ENCODE peak calls at places on chromosomes 1 and 21, in four cellular contexts. S is NB4, T is tibial nerve, I is spleen. D is an unnamed sample.

GRCh38 chr1:1990222-1990621 is 13.4 kb downstream of the CFAP74 start:
- DNase-seq in S (no peak), T (peak; percentile 13), I (no peak), D (no peak)

GRCh38 chr1:160618327-160618726 is 28.5 kb downstream of the SLAMF1 start:
- DNase-seq in S (no peak), T (no peak), I (no peak), D (no peak)

GRCh38 chr1:45116340-45116739 is 90.1 kb downstream of the ZSWIM5 start:
- DNase-seq in S (no peak), T (no peak), I (no peak), D (no peak)

GRCh38 chr1:24329797-24330543 is 10.8 kb downstream of the GRHL3 start:
- DNase-seq in S (no peak), T (no peak), I (no peak), D (peak; percentile 59)

GRCh38 chr21:44750675-44751025 is 39.3 kb upstream of the TSPEAR start:
- DNase-seq in S (no peak), T (no peak), I (no peak), D (no peak)

GRCh38 chr1:199057284-199057683 is 418.4 kb downstream of the PTPRC start:
- DNase-seq in S (no peak), T (no peak), I (no peak), D (no peak)

GRCh38 chr1:218412181-218412580 is 67.0 kb downstream of the TGFB2 start:
- DNase-seq in S (no peak), T (no peak), I (no peak), D (no peak)

GRCh38 chr1:96039910-96040309 is 681.7 kb upstream of the PTBP2 start:
- DNase-seq in S (no peak), T (no peak), I (no peak), D (no peak)

GRCh38 chr1:245060684-245061374 is 94.0 kb upstream of the KIF26B start:
- DNase-seq in S (no peak), T (no peak), I (no peak), D (no peak)

GRCh38 chr1:226482196-226482595 is 66.4 kb upstream of the STUM start:
- DNase-seq in S (no peak), T (no peak), I (no peak), D (no peak)

GRCh38 chr1:236800002-236800620 is 5.0 kb downstream of the MTR start:
- DNase-seq in S (no peak), T (no peak), I (no peak), D (no peak)

GRCh38 chr1:59138402-59138801 is 158.5 kb upstream of the FGGY start:
- DNase-seq in S (peak; percentile 44), T (no peak), I (no peak), D (no peak)

GRCh38 chr1:26721669-26722355 is 26.0 kb downstream of the ARID1A start:
- DNase-seq in S (peak; percentile 36), T (no peak), I (no peak), D (no peak)

GRCh38 chr1:32197074-32197473 is 3.3 kb upstream of the CCDC28B start:
- DNase-seq in S (no peak), T (no peak), I (no peak), D (no peak)

GRCh38 chr1:197234581-197234980 is 33.5 kb upstream of the CRB1 start:
- DNase-seq in S (no peak), T (no peak), I (no peak), D (no peak)

GRCh38 chr1:231610392-231610791 is 16.2 kb upstream of the DISC1 start:
- DNase-seq in S (no peak), T (no peak), I (no peak), D (no peak)

GRCh38 chr21:44275041-44275440 is 10.6 kb upstream of the AIRE start:
- DNase-seq in S (no peak), T (no peak), I (peak; percentile 19), D (no peak)

GRCh38 chr1:154951901-154952657 is 3.8 kb downstream of the PBXIP1 start:
- DNase-seq in S (no peak), T (no peak), I (peak; percentile 87), D (no peak)

GRCh38 chr1:60388092-60388987 is 314.8 kb upstream of the C1orf87 start:
- DNase-seq in S (no peak), T (peak; percentile 9), I (no peak), D (peak; percentile 41)

GRCh38 chr1:31931241-31932225 is 6.6 kb downstream of the PTP4A2 start:
- DNase-seq in S (peak; percentile 66), T (no peak), I (no peak), D (peak; percentile 62)

GRCh38 chr1:231606712-231607111 is 19.9 kb upstream of the DISC1 start:
- DNase-seq in S (no peak), T (no peak), I (no peak), D (no peak)

GRCh38 chr21:32257952-32258785 is 20.7 kb downstream of the MIS18A start:
- DNase-seq in S (peak; percentile 82), T (peak; percentile 75), I (no peak), D (peak; percentile 81)

GRCh38 chr1:173341307-173341706 is 134.2 kb upstream of the TNFSF4 start:
- DNase-seq in S (no peak), T (no peak), I (no peak), D (no peak)

GRCh38 chr1:233360525-233361094 is 33.1 kb downstream of the MAP3K21 start:
- DNase-seq in S (no peak), T (no peak), I (no peak), D (no peak)

GRCh38 chr1:234593771-234594504 is 16.0 kb downstream of the IRF2BP2 start:
- DNase-seq in S (no peak), T (no peak), I (no peak), D (no peak)

GRCh38 chr1:230701434-230701833 is 12.5 kb downstream of the AGT start:
- DNase-seq in S (no peak), T (no peak), I (no peak), D (no peak)

GRCh38 chr1:201628490-201628889 is 89.6 kb downstream of the NAV1 start:
- DNase-seq in S (no peak), T (no peak), I (no peak), D (peak; percentile 62)

GRCh38 chr1:194071200-194071599 is 884.8 kb upstream of the B3GALT2 start:
- DNase-seq in S (no peak), T (no peak), I (no peak), D (no peak)

GRCh38 chr21:44849616-44850130 is 23.8 kb downstream of the PTTG1IP start:
- DNase-seq in S (peak; percentile 84), T (no peak), I (no peak), D (no peak)

GRCh38 chr1:239763850-239764249 is 327.8 kb upstream of the FMN2 start:
- DNase-seq in S (peak; percentile 30), T (no peak), I (no peak), D (no peak)

GRCh38 chr1:60848583-60849188 is 233.7 kb upstream of the NFIA start:
- DNase-seq in S (peak; percentile 24), T (no peak), I (no peak), D (peak; percentile 68)

GRCh38 chr1:243845888-243846287 is 4.2 kb downstream of the AKT3 start:
- DNase-seq in S (no peak), T (no peak), I (no peak), D (no peak)

GRCh38 chr1:3248416-3249141 is 179.6 kb downstream of the PRDM16 start:
- DNase-seq in S (no peak), T (no peak), I (no peak), D (no peak)

GRCh38 chr1:25676488-25676887 is 59.9 kb downstream of the MAN1C1 start:
- DNase-seq in S (no peak), T (no peak), I (peak; percentile 58), D (peak; percentile 74)

GRCh38 chr1:203349166-203349565 is 1.8 kb downstream of the FMOD start:
- DNase-seq in S (no peak), T (no peak), I (no peak), D (no peak)

GRCh38 chr21:33414068-33414467 is 10.9 kb downstream of the IFNGR2 start:
- DNase-seq in S (no peak), T (no peak), I (no peak), D (no peak)

GRCh38 chr21:33418686-33419085 is 15.5 kb downstream of the IFNGR2 start:
- DNase-seq in S (no peak), T (peak; percentile 82), I (no peak), D (no peak)

GRCh38 chr21:33414926-33415325 is 11.7 kb downstream of the IFNGR2 start:
- DNase-seq in S (no peak), T (no peak), I (no peak), D (no peak)

GRCh38 chr21:33411949-33412430 is 8.8 kb downstream of the IFNGR2 start:
- DNase-seq in S (no peak), T (no peak), I (no peak), D (no peak)

GRCh38 chr21:33412832-33413519 is 9.8 kb downstream of the IFNGR2 start:
- DNase-seq in S (no peak), T (no peak), I (no peak), D (no peak)
- H3K4me3 ChIP-seq in S (no peak overlapping the region), T (no peak overlapping the region), I (no peak overlapping the region), D (no peak overlapping the region)

GRCh38 chr1:36006941-36007500 is 76.1 kb downstream of the AGO3 start:
- DNase-seq in S (no peak), T (no peak), I (no peak), D (no peak)
- H3K4me3 ChIP-seq in S (no peak overlapping the region), T (no peak overlapping the region), I (no peak overlapping the region), D (no peak overlapping the region)

GRCh38 chr1:205304046-205304694 is 17.4 kb downstream of the NUAK2 start:
- DNase-seq in S (no peak), T (no peak), I (no peak), D (no peak)

GRCh38 chr1:205303247-205303888 is 18.2 kb downstream of the NUAK2 start:
- DNase-seq in S (no peak), T (no peak), I (no peak), D (no peak)

GRCh38 chr1:205301842-205302588 is 19.5 kb downstream of the NUAK2 start:
- DNase-seq in S (no peak), T (no peak), I (no peak), D (no peak)

GRCh38 chr1:205300149-205300548 is 21.4 kb downstream of the NUAK2 start:
- DNase-seq in S (no peak), T (no peak), I (no peak), D (no peak)

GRCh38 chr1:205301220-205301821 is 20.2 kb downstream of the NUAK2 start:
- DNase-seq in S (no peak), T (no peak), I (no peak), D (peak; percentile 78)
- H3K4me3 ChIP-seq in S (no peak overlapping the region), T (no peak overlapping the region), I (no peak overlapping the region), D (no peak overlapping the region)

GRCh38 chr1:22428672-22429071 is 23.0 kb upstream of the ZBTB40 start:
- DNase-seq in S (peak; percentile 77), T (no peak), I (no peak), D (peak; percentile 77)
- H3K4me3 ChIP-seq in S (peak overlapping the region; percentile 71), T (peak overlapping the region; percentile 20), I (peak overlapping the region; percentile 34), D (peak overlapping the region; percentile 42)

D was measured in A673.